ENCODE peak calls at places on chromosomes 4 and X, in four cellular contexts. E is astrocyte of the cerebellum, R is LNCaP clone FGC, G is osteoblast. D is an unnamed sample.

GRCh38 chr4:172125438-172125837 is 312.2 kb downstream of the GALNTL6 start:
- DNase-seq in E (no peak), G (no peak), R (no peak), D (no peak)

GRCh38 chrX:112147206-112147605 is 64.6 kb upstream of the TRPC5 start:
- DNase-seq in E (no peak), G (no peak), R (no peak), D (no peak)

GRCh38 chr4:7052923-7053715 is 9.9 kb downstream of the TADA2B start:
- DNase-seq in R (no peak), G (peak), E (no peak), D (no peak)

GRCh38 chrX:56788229-56788628 is 59.2 kb downstream of the NBDY start:
- DNase-seq in G (no peak), R (no peak), E (no peak), D (no peak)

GRCh38 chr4:10893417-10893816 is 208.8 kb upstream of the CLNK start:
- DNase-seq in E (no peak), G (no peak), R (no peak), D (no peak)

GRCh38 chr4:41146716-41147506 is 67.4 kb downstream of the APBB2 start:
- DNase-seq in R (no peak), E (no peak), G (peak), D (no peak)

GRCh38 chr4:103429283-103429682 is 231.1 kb upstream of the CENPE start:
- DNase-seq in R (no peak), G (no peak), E (no peak), D (no peak)

GRCh38 chrX:3244203-3244743 is 102.2 kb downstream of the MXRA5 start:
- DNase-seq in G (peak), R (no peak), E (peak), D (peak)

GRCh38 chr4:156293657-156294297 is 340.1 kb upstream of the CTSO start:
- DNase-seq in R (no peak), E (peak), G (no peak), D (peak)

GRCh38 chr4:156291317-156291716 is 337.7 kb upstream of the CTSO start:
- DNase-seq in R (no peak), G (no peak), E (no peak), D (no peak)

GRCh38 chr4:156298230-156298629 is 344.6 kb upstream of the CTSO start:
- DNase-seq in G (peak), R (no peak), E (peak), D (peak)

GRCh38 chr4:156295676-156296075 is 342.0 kb upstream of the CTSO start:
- DNase-seq in E (no peak), R (no peak), G (no peak), D (no peak)

GRCh38 chr4:156294577-156294976 is 340.9 kb upstream of the CTSO start:
- DNase-seq in E (peak), G (peak), R (no peak), D (peak)
- TF ChIP-seq CTCF in E (peak), G (peak), R (peak), D (peak)

GRCh38 chrX:123181515-123181914 is 2.6 kb upstream of the GRIA3 start:
- DNase-seq in E (no peak), R (no peak), G (no peak), D (no peak)

GRCh38 chrX:123185714-123186113 is 1.6 kb downstream of the GRIA3 start:
- DNase-seq in G (no peak), E (no peak), R (no peak), D (no peak)

GRCh38 chrX:123186796-123187195 is 2.7 kb downstream of the GRIA3 start:
- DNase-seq in E (no peak), G (no peak), R (no peak), D (no peak)

GRCh38 chrX:123184858-123185251 is 777 bp downstream of the GRIA3 start:
- DNase-seq in E (no peak), R (no peak), G (no peak), D (no peak)

DNA sequence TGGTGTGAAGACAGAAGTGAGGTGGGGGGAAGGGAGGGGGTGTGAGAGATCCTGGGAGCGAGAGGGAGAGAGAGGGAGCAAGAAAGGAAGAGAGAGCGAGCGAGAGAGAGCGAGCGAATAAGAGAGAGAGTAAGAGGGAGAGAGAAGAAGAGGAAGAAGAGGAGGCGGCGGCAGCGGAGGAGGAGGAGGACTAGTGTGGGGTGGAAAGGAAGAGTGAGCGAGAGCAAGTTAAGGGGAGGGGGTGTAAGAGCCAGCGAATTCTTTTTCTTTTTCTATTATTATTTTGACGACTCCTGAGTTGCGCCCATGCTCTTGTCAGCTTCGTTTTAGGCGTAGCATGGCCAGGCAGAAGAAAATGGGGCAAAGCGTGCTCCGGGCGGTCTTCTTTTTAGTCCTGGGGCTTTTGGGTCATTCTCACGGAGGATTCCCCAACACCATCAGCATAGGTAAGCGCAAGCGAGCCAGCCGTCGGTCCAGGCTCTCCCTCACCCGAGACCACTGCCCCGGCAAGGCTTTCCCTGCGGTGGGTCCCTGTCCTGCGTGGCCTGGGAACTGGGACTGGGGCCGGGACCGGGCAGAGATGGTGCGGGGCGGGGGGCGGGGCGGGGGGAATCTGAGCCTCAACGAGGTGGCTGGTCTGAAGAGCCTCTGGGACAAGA is at the start of gene GRIA3:
- DNase-seq in E (no peak), R (no peak), G (no peak), D (no peak)
- H3K4me3 ChIP-seq in E (peak), R (no peak), G (peak), D (peak)

DNA sequence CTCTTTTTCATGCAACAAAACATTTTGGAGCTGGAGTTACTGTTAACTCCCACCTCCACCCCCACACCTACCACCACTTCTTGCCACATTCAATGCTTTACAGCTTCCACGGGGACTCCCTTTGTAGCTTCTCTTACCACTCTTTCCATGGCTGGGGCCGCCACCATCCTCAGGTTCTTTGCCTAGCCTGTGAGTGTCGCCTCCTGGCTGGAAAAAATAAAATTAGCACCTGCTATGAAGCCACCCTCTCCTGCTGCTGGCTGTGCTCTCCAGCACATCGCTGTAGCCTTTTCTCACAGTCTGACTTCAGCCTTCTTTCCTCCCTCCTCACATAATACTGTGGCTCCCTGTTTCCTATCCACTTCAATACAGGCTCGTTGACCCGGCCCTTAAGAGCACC is 114.4 kb downstream of the FRAS1 start:
- DNase-seq in E (no peak), G (no peak), R (no peak), D (no peak)
- TF ChIP-seq CTCF in E (no peak), G (no peak), R (no peak), D (no peak)

DNA sequence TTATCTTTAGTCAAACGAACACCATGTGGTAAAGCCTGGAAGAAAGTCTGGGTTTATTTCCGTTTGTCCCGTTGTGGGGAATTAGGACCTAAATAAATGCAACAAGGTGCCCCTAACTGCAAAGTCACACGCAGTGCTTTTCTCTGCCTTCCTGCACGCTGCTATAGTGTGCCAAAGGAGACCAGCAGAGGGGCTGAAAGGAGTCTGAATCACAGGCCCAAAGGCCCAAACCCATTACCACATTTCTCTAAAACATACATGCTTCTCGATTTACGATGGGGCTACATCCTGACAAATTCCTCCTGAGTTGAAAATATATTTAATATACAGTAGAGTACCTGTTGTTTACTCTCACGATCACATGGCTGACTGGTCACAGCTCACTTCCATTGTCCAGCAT is 4.5 kb downstream of the VEGFC start:
- DNase-seq in E (no peak), G (no peak), R (no peak), D (no peak)
- H3K4me3 ChIP-seq in E (peak), G (peak), R (no peak), D (peak)

GRCh38 chrX:9416562-9417319 is 48.1 kb upstream of the TBL1X start:
- DNase-seq in E (no peak), G (no peak), R (no peak), D (no peak)

GRCh38 chrX:9420513-9420912 is 44.3 kb upstream of the TBL1X start:
- DNase-seq in E (no peak), R (no peak), G (no peak), D (no peak)
- TF ChIP-seq CTCF in E (no peak), R (no peak), G (no peak), D (no peak)

DNA sequence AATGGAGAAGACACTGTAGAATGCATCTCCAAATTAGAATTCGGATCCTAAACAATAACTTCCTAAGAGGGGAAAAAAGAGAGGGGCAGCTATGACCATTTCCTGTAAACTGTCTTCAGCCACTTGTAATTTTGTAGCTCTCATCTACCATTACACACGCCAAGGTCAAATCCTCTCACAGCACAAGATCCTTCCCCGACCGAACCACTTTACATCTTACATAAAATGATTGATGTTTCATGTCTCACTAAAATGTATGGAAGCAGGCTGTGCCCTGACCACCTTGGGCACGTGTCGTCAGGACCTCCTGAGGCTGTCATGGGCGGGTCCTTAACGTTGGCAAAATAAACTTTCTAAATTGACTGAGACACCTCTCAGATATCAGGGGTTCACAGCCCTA is 24.1 kb upstream of the PBDC1 start:
- DNase-seq in E (no peak), R (no peak), G (peak), D (no peak)
- H3K4me3 ChIP-seq in E (no peak), R (peak), G (peak), D (peak)

GRCh38 chrX:39137363-39137954 is 336.2 kb downstream of the MID1IP1 start:
- DNase-seq in E (no peak), G (no peak), R (peak), D (no peak)

GRCh38 chrX:39133971-39134370 is 332.7 kb downstream of the MID1IP1 start:
- DNase-seq in G (no peak), R (no peak), E (no peak), D (no peak)
- TF ChIP-seq CTCF in G (no peak), R (peak), E (no peak), D (no peak)